ENCODE peak calls at places on chromosomes 16 and 17, in seven cellular contexts. T is heart right ventricle, O is fibroblast of lung, L is H9, I is neural crest cell, X is PC-9, Z is IMR-90. Q is an unnamed sample.

GRCh38 chr17:13302983-13303382 is 285.2 kb upstream of the ELAC2 start:
- DNase-seq in T (no peak), O (no peak), L (no peak), I (no peak), X (no peak), Z (no peak), Q (no peak)

GRCh38 chr16:59356709-59357108 is 622.6 kb upstream of the GOT2 start:
- DNase-seq in T (no peak), O (no peak), L (no peak), I (no peak), X (no peak), Z (no peak), Q (no peak)

GRCh38 chr16:56115817-56116576 is 75.3 kb upstream of the GNAO1 start:
- DNase-seq in T (no peak), O (no peak), L (no peak), I (no peak), X (no peak), Z (no peak), Q (no peak)

GRCh38 chr16:72066747-72067146 is 3.7 kb downstream of the HPR start:
- DNase-seq in T (no peak), O (peak), L (no peak), I (no peak), X (no peak), Z (peak), Q (no peak)

GRCh38 chr16:23785842-23786241 is 31.0 kb downstream of the CHP2 start:
- DNase-seq in T (no peak), O (no peak), L (no peak), I (no peak), X (no peak), Z (no peak), Q (no peak)

GRCh38 chr17:31433091-31433790 is 41.8 kb downstream of the RAB11FIP4 start:
- DNase-seq in T (no peak), O (no peak), L (no peak), I (no peak), X (no peak), Z (no peak), Q (no peak)

GRCh38 chr16:23965137-23965733 is 129.5 kb downstream of the PRKCB start:
- DNase-seq in T (no peak), O (no peak), L (no peak), I (no peak), X (no peak), Z (no peak), Q (no peak)

GRCh38 chr17:7404737-7405412 is 978 bp upstream of the TMEM256 start:
- DNase-seq in T (peak), O (no peak), L (peak), I (peak), X (no peak), Z (no peak), Q (no peak)

GRCh38 chr16:86897486-86897885 is 319.1 kb downstream of the FOXL1 start:
- DNase-seq in T (no peak), O (no peak), L (no peak), I (no peak), X (no peak), Z (no peak), Q (no peak)

GRCh38 chr16:9060225-9060624 is 31.2 kb upstream of the HAPSTR1 start:
- DNase-seq in T (no peak), O (no peak), L (no peak), I (no peak), X (no peak), Z (no peak), Q (no peak)

GRCh38 chr17:41678907-41679739 is 9.6 kb upstream of the EIF1 start:
- DNase-seq in T (no peak), O (peak), L (no peak), I (no peak), X (peak), Z (peak), Q (peak)

GRCh38 chr17:27290916-27291598 is 2.9 kb upstream of the WSB1 start:
- DNase-seq in T (no peak), O (no peak), L (no peak), I (no peak), X (no peak), Z (no peak), Q (no peak)

GRCh38 chr17:44005527-44005864 is 1.1 kb downstream of the NAGS start:
- DNase-seq in T (no peak), O (no peak), L (no peak), I (no peak), X (no peak), Z (no peak), Q (no peak)

GRCh38 chr16:8972843-8973586 is 9.3 kb upstream of the USP7 start:
- DNase-seq in T (no peak), O (peak), L (no peak), I (no peak), X (no peak), Z (peak), Q (no peak)

GRCh38 chr17:28738680-28739384 is 5.0 kb upstream of the TRAF4 start:
- DNase-seq in T (no peak), O (no peak), L (no peak), I (no peak), X (no peak), Z (no peak), Q (no peak)

GRCh38 chr16:84844049-84844350 is 24.2 kb downstream of the CRISPLD2 start:
- DNase-seq in T (peak), O (no peak), L (no peak), I (no peak), X (no peak), Z (no peak), Q (no peak)

GRCh38 chr16:30996324-30996999 is 11.5 kb downstream of the HSD3B7 start:
- DNase-seq in T (no peak), O (no peak), L (no peak), I (no peak), X (peak), Z (no peak), Q (no peak)

GRCh38 chr16:47578033-47578432 is 116.9 kb downstream of the PHKB start:
- DNase-seq in T (no peak), O (no peak), L (no peak), I (no peak), X (no peak), Z (no peak), Q (no peak)
- TF ChIP-seq CTCF in T (no peak), O (no peak), L (no peak), I (no peak), X (no peak), Z (no peak), Q (no peak)

DNA sequence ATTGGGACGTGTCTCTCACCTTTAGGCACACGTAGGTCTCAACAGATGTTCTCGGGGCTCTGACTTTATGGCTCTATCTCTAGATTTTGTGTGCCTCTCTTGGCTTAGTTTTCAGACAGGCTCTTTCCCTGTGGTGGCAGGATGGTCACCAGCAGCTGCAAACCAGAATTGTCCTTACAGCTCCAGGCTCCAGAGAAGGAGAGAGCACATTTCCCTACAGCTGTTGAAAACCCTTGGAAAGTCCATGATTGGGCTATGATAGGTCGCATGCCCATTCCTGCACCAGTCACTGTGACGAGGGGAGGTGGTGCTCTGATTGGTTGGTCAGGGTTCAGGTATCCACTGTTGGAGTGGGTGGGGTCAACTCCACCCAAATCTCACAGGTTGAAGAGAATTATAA is 41.5 kb downstream of the SHISA9 start:
- DNase-seq in T (no peak), O (no peak), L (no peak), I (no peak), X (no peak), Z (no peak), Q (no peak)
- TF ChIP-seq CTCF in T (no peak), O (no peak), L (no peak), I (no peak), X (no peak), Z (no peak), Q (no peak)

DNA sequence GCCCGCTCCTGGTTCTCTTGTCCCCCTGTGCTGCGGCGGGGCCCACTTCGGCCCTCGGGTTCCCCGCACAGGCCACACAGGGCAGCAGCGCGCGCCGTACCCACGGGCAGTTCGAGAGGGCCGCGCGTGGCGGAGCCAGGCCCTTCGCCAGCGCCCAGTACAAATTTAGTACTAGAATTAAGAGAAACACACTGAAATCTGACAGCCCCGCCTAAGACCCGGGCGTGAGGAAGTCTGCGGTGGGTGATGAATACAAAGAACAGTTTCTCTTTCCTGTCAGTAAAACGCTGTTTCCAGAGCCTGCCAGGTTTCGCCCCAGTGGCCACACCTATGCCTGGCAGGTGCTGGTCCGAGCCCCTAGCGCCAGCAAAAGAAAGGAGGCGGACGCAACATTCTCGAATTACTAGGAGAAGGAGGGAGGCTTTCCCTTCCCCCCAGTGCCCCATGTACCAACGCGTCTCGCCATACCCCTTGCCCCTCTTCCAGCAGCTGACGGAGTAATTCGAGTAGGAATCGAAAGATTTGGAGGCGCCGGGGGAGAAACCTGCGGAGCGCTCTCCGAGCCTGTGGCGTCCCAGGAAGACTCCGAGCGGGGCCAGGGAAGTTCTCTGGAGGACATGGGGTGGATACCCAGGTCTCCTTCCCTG is 591 bp upstream of the SLFN5 start:
- DNase-seq in T (peak), O (peak), L (peak), I (no peak), X (peak), Z (peak), Q (peak)
- TF ChIP-seq CTCF in T (peak), O (no peak), L (peak), I (peak), X (peak), Z (no peak), Q (peak)

DNA sequence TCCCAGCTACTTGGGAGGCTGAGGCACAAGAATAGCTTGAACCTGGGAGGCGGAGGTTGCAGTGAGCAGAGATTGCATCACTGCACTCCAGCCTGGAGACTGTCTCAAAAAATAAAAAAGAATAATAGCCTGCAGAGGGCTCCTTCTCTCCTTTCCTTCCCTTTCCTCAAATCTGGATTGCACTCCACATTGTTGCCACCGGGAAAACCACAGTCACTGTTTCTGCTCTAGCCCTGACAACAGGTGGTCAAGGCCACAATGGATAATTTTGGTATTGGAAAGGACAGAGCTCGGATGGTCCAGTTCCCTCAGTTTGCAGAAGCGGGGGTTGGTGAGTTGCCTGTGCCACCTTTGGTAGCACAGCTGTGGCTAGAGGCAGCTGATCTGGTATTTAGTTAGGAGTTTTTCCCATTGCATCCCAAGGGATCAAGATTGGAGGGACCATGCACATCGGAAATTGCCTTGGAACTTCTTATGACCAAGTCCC is 44.7 kb upstream of the PRSS54 start:
- DNase-seq in T (no peak), O (peak), L (peak), I (no peak), X (no peak), Z (no peak), Q (no peak)
- TF ChIP-seq CTCF in T (peak), O (peak), L (peak), I (peak), X (peak), Z (peak), Q (no peak)